ENCODE peak calls at places on chromosomes 2 and 18, in six cellular contexts. J, I, H, W, K and T are unnamed samples. For H3K4me1, the result is how much of the 10 kb centered on the place peaks cover.

GRCh38 chr2:70708376-70709199 is 59.4 kb downstream of the ADD2 start:
- DNase-seq in J (peak), I (no peak), H (no peak), W (peak), K (no peak), T (no peak)

GRCh38 chr2:203625712-203626111 is 80.7 kb upstream of the CD28 start:
- DNase-seq in J (no peak), I (no peak), H (no peak), W (no peak), K (no peak), T (no peak)

GRCh38 chr2:213175673-213176247 is 24.3 kb upstream of the IKZF2 start:
- DNase-seq in J (no peak), I (no peak), H (no peak), W (no peak), K (no peak), T (no peak)

GRCh38 chr2:159713691-159714585 is 1.6 kb downstream of the MARCHF7 start:
- DNase-seq in J (no peak), I (no peak), H (no peak), W (peak), K (peak), T (peak)

GRCh38 chr18:74303936-74304335 is 11.7 kb upstream of the C18orf63 start:
- DNase-seq in J (no peak), I (no peak), H (no peak), W (peak), K (peak), T (no peak)

GRCh38 chr2:187959821-187960220 is 331.9 kb upstream of the GULP1 start:
- DNase-seq in J (no peak), I (no peak), H (no peak), W (no peak), K (peak), T (no peak)

GRCh38 chr2:168955321-168955720 is 54.2 kb downstream of the G6PC2 start:
- DNase-seq in J (no peak), I (no peak), H (no peak), W (no peak), K (no peak), T (no peak)

GRCh38 chr2:42949125-42949524 is 156.7 kb upstream of the HAAO start:
- DNase-seq in J (no peak), I (no peak), H (no peak), W (no peak), K (no peak), T (no peak)

GRCh38 chr2:25672500-25673169 is 742 bp downstream of the DTNB start:
- DNase-seq in J (peak), I (peak), H (peak), W (peak), K (peak), T (no peak)

GRCh38 chr18:68940039-68940438 is 142.2 kb downstream of the CCDC102B start:
- DNase-seq in J (no peak), I (no peak), H (no peak), W (no peak), K (no peak), T (no peak)

GRCh38 chr18:80033181-80034067 is 810 bp upstream of the RBFA start:
- DNase-seq in J (no peak), I (no peak), H (peak), W (peak), K (peak), T (no peak)

GRCh38 chr18:10213526-10213925 is 240.9 kb upstream of the APCDD1 start:
- DNase-seq in J (no peak), I (peak), H (no peak), W (no peak), K (peak), T (peak)

GRCh38 chr2:199364153-199364552 is 93.6 kb downstream of the SATB2 start:
- DNase-seq in J (no peak), I (no peak), H (no peak), W (no peak), K (no peak), T (no peak)

GRCh38 chr2:79369127-79369526 is 143.7 kb upstream of the CTNNA2 start:
- DNase-seq in J (no peak), I (no peak), H (no peak), W (no peak), K (no peak), T (no peak)

GRCh38 chr2:236955675-236956618 is 129.7 kb upstream of the COPS8 start:
- DNase-seq in J (peak), I (no peak), H (peak), W (peak), K (no peak), T (no peak)

GRCh38 chr2:201798252-201798918 is 8.0 kb upstream of the CDK15 start:
- DNase-seq in J (no peak), I (no peak), H (no peak), W (peak), K (peak), T (peak)

GRCh38 chr18:36297419-36298112 is at the start of gene FHOD3:
- DNase-seq in J (peak), I (peak), H (peak), W (peak), K (peak), T (no peak)

GRCh38 chr2:62229082-62229620 is 33.2 kb downstream of the B3GNT2 start:
- DNase-seq in J (no peak), I (no peak), H (no peak), W (no peak), K (no peak), T (no peak)

GRCh38 chr2:150977296-150977695 is 284.4 kb downstream of the RBM43 start:
- DNase-seq in J (peak), I (peak), H (no peak), W (no peak), K (no peak), T (no peak)

GRCh38 chr2:238299803-238300202 is 11.4 kb upstream of the PER2 start:
- DNase-seq in J (no peak), I (no peak), H (peak), W (no peak), K (no peak), T (no peak)

GRCh38 chr2:239025081-239025801 is 177.4 kb downstream of the TWIST2 start:
- DNase-seq in J (no peak), I (no peak), H (peak), W (peak), K (peak), T (peak)

GRCh38 chr2:160406591-160407392 is 86.8 kb downstream of the RBMS1 start:
- DNase-seq in J (peak), I (peak), H (peak), W (peak), K (peak), T (peak)

GRCh38 chr2:62465039-62465740 is 40.8 kb downstream of the TMEM17 start:
- DNase-seq in J (no peak), I (no peak), H (no peak), W (no peak), K (no peak), T (no peak)

GRCh38 chr2:229733606-229734205 is 19.4 kb upstream of the DNER start:
- DNase-seq in J (peak), I (no peak), H (no peak), W (no peak), K (no peak), T (no peak)

GRCh38 chr2:229261076-229261475 is 10.0 kb downstream of the PID1 start:
- DNase-seq in J (no peak), I (no peak), H (no peak), W (no peak), K (no peak), T (no peak)

GRCh38 chr2:26008851-26009566 is 24.9 kb upstream of the RAB10 start:
- DNase-seq in J (no peak), I (peak), H (peak), W (peak), K (peak), T (peak)

GRCh38 chr18:58287626-58288289 is 243.7 kb downstream of the NEDD4L start:
- DNase-seq in J (no peak), I (no peak), H (no peak), W (peak), K (no peak), T (no peak)

GRCh38 chr18:57648414-57648813 is 26.8 kb upstream of the NARS1 start:
- DNase-seq in J (no peak), I (no peak), H (no peak), W (no peak), K (no peak), T (no peak)

GRCh38 chr18:58537272-58538038 is 91.4 kb downstream of the ALPK2 start:
- DNase-seq in J (no peak), I (no peak), H (no peak), W (no peak), K (no peak), T (no peak)

GRCh38 chr18:48539406-48540328 is 836 bp downstream of the CTIF start:
- DNase-seq in J (peak), I (peak), H (peak), W (peak), K (peak), T (no peak)

GRCh38 chr18:74204543-74205152 is 56.3 kb downstream of the TIMM21 start:
- DNase-seq in J (no peak), I (no peak), H (no peak), W (peak), K (peak), T (no peak)

GRCh38 chr2:199932312-199932855 is 21.3 kb downstream of the C2orf69 start:
- DNase-seq in J (no peak), I (no peak), H (no peak), W (peak), K (no peak), T (no peak)

GRCh38 chr2:164710252-164710633 is 89.0 kb upstream of the GRB14 start:
- DNase-seq in J (no peak), I (no peak), H (no peak), W (peak), K (peak), T (peak)

GRCh38 chr2:206231669-206232286 is 42.7 kb upstream of the ZDBF2 start:
- DNase-seq in J (no peak), I (no peak), H (no peak), W (no peak), K (no peak), T (no peak)

GRCh38 chr2:206232287-206233035 is 42.0 kb upstream of the ZDBF2 start:
- DNase-seq in J (no peak), I (no peak), H (no peak), W (no peak), K (no peak), T (no peak)

GRCh38 chr2:206225435-206226232 is 48.8 kb upstream of the ZDBF2 start:
- DNase-seq in J (no peak), I (no peak), H (no peak), W (no peak), K (no peak), T (no peak)

GRCh38 chr2:206229642-206230041 is 44.8 kb upstream of the ZDBF2 start:
- DNase-seq in J (no peak), I (no peak), H (no peak), W (no peak), K (no peak), T (no peak)

GRCh38 chr2:206230060-206230890 is 44.2 kb upstream of the ZDBF2 start:
- DNase-seq in J (peak), I (no peak), H (no peak), W (peak), K (no peak), T (peak)
- TF ChIP-seq CTCF in J (peak), I (no peak), H (no peak), W (no peak), K (no peak), T (peak)

DNA sequence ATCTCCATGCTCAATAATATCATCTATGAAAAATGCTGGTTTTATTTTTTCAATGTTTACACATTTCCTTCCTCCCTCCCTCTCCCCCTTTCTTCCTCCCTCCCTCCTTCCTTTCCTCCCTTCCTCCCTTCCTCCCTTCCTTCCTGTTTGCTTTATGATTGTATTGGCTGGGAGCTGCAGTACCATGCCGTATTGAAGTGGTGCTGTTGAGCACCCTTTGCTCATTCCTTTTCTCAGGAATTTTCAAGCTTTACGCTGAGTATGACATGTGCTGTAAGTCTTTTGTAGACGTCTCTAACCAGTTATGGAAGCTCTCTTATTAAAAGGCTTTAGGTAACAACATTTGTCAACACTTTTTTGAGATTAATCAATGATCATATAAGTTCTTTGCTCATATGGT is 100.4 kb downstream of the SNTG2 start:
- DNase-seq in J (no peak), I (no peak), H (no peak), W (peak), K (peak), T (no peak)
- H3K27ac ChIP-seq in J (no peak), I (no peak), H (no peak), W (no peak), K (no peak), T (no peak)

GRCh38 chr2:191690327-191690726 is 12.4 kb downstream of the NABP1 start:
- DNase-seq in J (no peak), I (no peak), H (no peak), W (no peak), K (no peak), T (no peak)

GRCh38 chr2:191686079-191686478 is 8.1 kb downstream of the NABP1 start:
- DNase-seq in J (no peak), I (no peak), H (no peak), W (no peak), K (no peak), T (no peak)

GRCh38 chr2:191688934-191689695 is 11.2 kb downstream of the NABP1 start:
- DNase-seq in J (no peak), I (no peak), H (no peak), W (peak), K (peak), T (peak)

GRCh38 chr2:191687867-191688266 is 9.9 kb downstream of the NABP1 start:
- DNase-seq in J (no peak), I (no peak), H (no peak), W (no peak), K (no peak), T (no peak)

GRCh38 chr2:191686658-191687057 is 8.7 kb downstream of the NABP1 start:
- DNase-seq in J (no peak), I (no peak), H (no peak), W (no peak), K (no peak), T (no peak)
- H3K4me1 ChIP-seq in J (under half), I (under half), H (under half), W (under half), K (under half), T (half or more)

DNA sequence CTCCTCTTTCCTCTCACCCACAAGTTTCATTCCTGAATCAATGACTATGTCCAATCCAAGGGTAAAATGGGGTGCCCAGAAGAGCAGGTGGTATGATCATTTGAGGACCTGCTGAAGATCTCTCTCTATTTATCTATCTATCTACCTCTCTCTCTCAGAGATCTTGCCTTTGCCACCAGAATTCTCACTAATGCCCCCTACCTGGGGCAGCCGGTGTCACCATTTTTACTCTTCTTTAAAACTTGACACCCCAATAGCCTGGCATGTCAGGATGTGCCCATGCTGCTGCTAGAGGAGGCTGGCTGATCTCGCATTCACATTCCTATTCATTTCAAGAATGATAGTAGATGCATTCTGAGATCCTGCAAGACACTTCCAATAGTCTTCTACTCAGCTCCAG is 24.3 kb upstream of the RPIA start:
- DNase-seq in J (no peak), I (no peak), H (no peak), W (no peak), K (no peak), T (no peak)
- TF ChIP-seq CTCF in J (peak), I (no peak), H (no peak), W (no peak), K (no peak), T (no peak)

GRCh38 chr2:28232267-28232666 is 160.4 kb upstream of the FOSL2 start:
- DNase-seq in J (no peak), I (no peak), H (no peak), W (no peak), K (no peak), T (no peak)
- H3K27ac ChIP-seq in J (no peak), I (no peak), H (no peak), W (no peak), K (no peak), T (no peak)

GRCh38 chr2:128750328-128751165 is 431.9 kb upstream of the HS6ST1 start:
- DNase-seq in J (no peak), I (no peak), H (no peak), W (no peak), K (no peak), T (no peak)
- H3K4me1 ChIP-seq in J (under half), I (under half), H (under half), W (under half), K (under half), T (under half)